ENCODE peak calls at places on chromosomes 13 and 19, in eight cellular contexts. One of them, this sample, is unnamed.

GRCh38 chr19:39997595-39998216 is 846 bp downstream of the ZNF546 start:
- DNase-seq in breast epithelium: no peak
- DNase-seq in aorta: no peak
- DNase-seq in adrenal gland: no peak
- DNase-seq in tibial nerve: no peak
- DNase-seq in uterus: no peak
- DNase-seq in left ventricle myocardium inferior: no peak
- DNase-seq in A549: no peak
- DNase-seq in this sample: no peak

GRCh38 chr19:5627395-5627904 is 4.6 kb downstream of the SAFB start:
- DNase-seq in breast epithelium: no peak
- DNase-seq in left ventricle myocardium inferior: peak; percentile 56
- DNase-seq in tibial nerve: peak; percentile 73
- DNase-seq in uterus: no peak
- DNase-seq in adrenal gland: peak; percentile 46
- DNase-seq in A549: no peak
- DNase-seq in aorta: peak; percentile 90
- DNase-seq in this sample: no peak

GRCh38 chr13:27533155-27533643 is 82.8 kb upstream of the MTIF3 start:
- DNase-seq in aorta: peak; percentile 90
- DNase-seq in breast epithelium: peak; percentile 78
- DNase-seq in adrenal gland: peak; percentile 90
- DNase-seq in tibial nerve: peak; percentile 70
- DNase-seq in left ventricle myocardium inferior: peak; percentile 84
- DNase-seq in A549: peak; percentile 41
- DNase-seq in uterus: peak; percentile 62
- DNase-seq in this sample: peak; percentile 41

GRCh38 chr19:28351761-28352160 is 861.2 kb downstream of the UQCRFS1 start:
- DNase-seq in tibial nerve: no peak
- DNase-seq in uterus: no peak
- DNase-seq in A549: no peak
- DNase-seq in adrenal gland: no peak
- DNase-seq in aorta: no peak
- DNase-seq in breast epithelium: no peak
- DNase-seq in left ventricle myocardium inferior: no peak
- DNase-seq in this sample: no peak

GRCh38 chr19:8640402-8641004 is 10.1 kb downstream of the NFILZ start:
- DNase-seq in left ventricle myocardium inferior: peak; percentile 36
- DNase-seq in tibial nerve: peak; percentile 38
- DNase-seq in aorta: peak; percentile 82
- DNase-seq in A549: peak; percentile 76
- DNase-seq in adrenal gland: peak; percentile 27
- DNase-seq in breast epithelium: no peak
- DNase-seq in uterus: no peak
- DNase-seq in this sample: no peak

GRCh38 chr19:32928806-32929205 is 43.0 kb downstream of the CEP89 start:
- DNase-seq in A549: peak; percentile 61
- DNase-seq in adrenal gland: no peak
- DNase-seq in tibial nerve: no peak
- DNase-seq in left ventricle myocardium inferior: no peak
- DNase-seq in aorta: no peak
- DNase-seq in breast epithelium: no peak
- DNase-seq in uterus: no peak
- DNase-seq in this sample: no peak

GRCh38 chr13:91960947-91961346 is 562.5 kb downstream of the GPC5 start:
- DNase-seq in left ventricle myocardium inferior: no peak
- DNase-seq in aorta: no peak
- DNase-seq in tibial nerve: no peak
- DNase-seq in adrenal gland: no peak
- DNase-seq in breast epithelium: no peak
- DNase-seq in uterus: no peak
- DNase-seq in A549: no peak
- DNase-seq in this sample: no peak

GRCh38 chr19:14496029-14496848 is at the start of gene GIPC1:
- DNase-seq in A549: peak; percentile 96
- DNase-seq in breast epithelium: peak; percentile 98
- DNase-seq in tibial nerve: peak; percentile 86
- DNase-seq in left ventricle myocardium inferior: peak; percentile 96
- DNase-seq in adrenal gland: peak; percentile 98
- DNase-seq in uterus: peak; percentile 98
- DNase-seq in aorta: peak; percentile 97
- DNase-seq in this sample: peak; percentile 98

GRCh38 chr13:31786011-31786410 is 46.7 kb downstream of the RXFP2 start:
- DNase-seq in left ventricle myocardium inferior: no peak
- DNase-seq in tibial nerve: peak; percentile 36
- DNase-seq in adrenal gland: no peak
- DNase-seq in aorta: no peak
- DNase-seq in A549: no peak
- DNase-seq in uterus: no peak
- DNase-seq in breast epithelium: no peak
- DNase-seq in this sample: no peak

GRCh38 chr13:109628251-109628699 is 158.1 kb downstream of the IRS2 start:
- DNase-seq in uterus: no peak
- DNase-seq in tibial nerve: no peak
- DNase-seq in left ventricle myocardium inferior: no peak
- DNase-seq in adrenal gland: no peak
- DNase-seq in A549: no peak
- DNase-seq in aorta: no peak
- DNase-seq in breast epithelium: no peak
- DNase-seq in this sample: no peak

GRCh38 chr13:106533940-106534843 is 1.3 kb downstream of the EFNB2 start:
- DNase-seq in A549: no peak
- DNase-seq in tibial nerve: peak; percentile 44
- DNase-seq in left ventricle myocardium inferior: peak; percentile 28
- DNase-seq in adrenal gland: peak; percentile 47
- DNase-seq in uterus: peak; percentile 47
- DNase-seq in breast epithelium: no peak
- DNase-seq in aorta: peak; percentile 71
- DNase-seq in this sample: peak; percentile 13

GRCh38 chr19:1526979-1527649 is 3.2 kb downstream of the PLK5 start:
- DNase-seq in tibial nerve: no peak
- DNase-seq in uterus: no peak
- DNase-seq in left ventricle myocardium inferior: no peak
- DNase-seq in breast epithelium: no peak
- DNase-seq in A549: no peak
- DNase-seq in adrenal gland: no peak
- DNase-seq in aorta: no peak
- DNase-seq in this sample: no peak

GRCh38 chr13:99995503-99996176 is 14.1 kb downstream of the ZIC2 start:
- DNase-seq in tibial nerve: no peak
- DNase-seq in adrenal gland: no peak
- DNase-seq in left ventricle myocardium inferior: no peak
- DNase-seq in A549: no peak
- DNase-seq in uterus: no peak
- DNase-seq in aorta: no peak
- DNase-seq in breast epithelium: no peak
- DNase-seq in this sample: no peak

GRCh38 chr13:105196052-105196451 is 1339.4 kb downstream of the EFNB2 start:
- DNase-seq in adrenal gland: no peak
- DNase-seq in left ventricle myocardium inferior: no peak
- DNase-seq in aorta: no peak
- DNase-seq in breast epithelium: no peak
- DNase-seq in tibial nerve: no peak
- DNase-seq in uterus: no peak
- DNase-seq in A549: no peak
- DNase-seq in this sample: no peak

GRCh38 chr19:33325920-33326319 is 23.6 kb upstream of the CEBPA start:
- DNase-seq in adrenal gland: no peak
- DNase-seq in uterus: peak; percentile 66
- DNase-seq in tibial nerve: peak; percentile 53
- DNase-seq in A549: no peak
- DNase-seq in aorta: no peak
- DNase-seq in left ventricle myocardium inferior: no peak
- DNase-seq in breast epithelium: no peak
- DNase-seq in this sample: no peak

GRCh38 chr19:31674503-31675186 is 325.4 kb upstream of the TSHZ3 start:
- DNase-seq in uterus: no peak
- DNase-seq in adrenal gland: no peak
- DNase-seq in A549: no peak
- DNase-seq in left ventricle myocardium inferior: no peak
- DNase-seq in tibial nerve: no peak
- DNase-seq in aorta: no peak
- DNase-seq in breast epithelium: no peak
- DNase-seq in this sample: no peak

GRCh38 chr19:57559008-57559403 is 657 bp downstream of the ZNF550 start:
- DNase-seq in adrenal gland: no peak
- DNase-seq in breast epithelium: no peak
- DNase-seq in left ventricle myocardium inferior: peak; percentile 18
- DNase-seq in tibial nerve: no peak
- DNase-seq in aorta: no peak
- DNase-seq in uterus: no peak
- DNase-seq in A549: peak; percentile 38
- DNase-seq in this sample: no peak

GRCh38 chr19:45153339-45154063 is 7.3 kb downstream of the NKPD1 start:
- DNase-seq in tibial nerve: no peak
- DNase-seq in aorta: no peak
- DNase-seq in adrenal gland: peak; percentile 61
- DNase-seq in left ventricle myocardium inferior: peak; percentile 46
- DNase-seq in breast epithelium: no peak
- DNase-seq in uterus: peak; percentile 42
- DNase-seq in A549: no peak
- DNase-seq in this sample: no peak

GRCh38 chr13:31797154-31797775 is 57.9 kb downstream of the RXFP2 start:
- DNase-seq in left ventricle myocardium inferior: no peak
- DNase-seq in tibial nerve: peak; percentile 16
- DNase-seq in breast epithelium: no peak
- DNase-seq in uterus: no peak
- DNase-seq in A549: peak; percentile 2
- DNase-seq in adrenal gland: no peak
- DNase-seq in aorta: no peak
- DNase-seq in this sample: peak; percentile 2

GRCh38 chr13:38883783-38884182 is 106.8 kb downstream of the STOML3 start:
- DNase-seq in adrenal gland: no peak
- DNase-seq in breast epithelium: no peak
- DNase-seq in aorta: no peak
- DNase-seq in uterus: no peak
- DNase-seq in left ventricle myocardium inferior: no peak
- DNase-seq in A549: no peak
- DNase-seq in tibial nerve: no peak
- DNase-seq in this sample: no peak

GRCh38 chr19:3945838-3946237 is 13.0 kb downstream of the NMRK2 start:
- DNase-seq in A549: no peak
- DNase-seq in tibial nerve: no peak
- DNase-seq in left ventricle myocardium inferior: no peak
- DNase-seq in uterus: no peak
- DNase-seq in adrenal gland: no peak
- DNase-seq in aorta: no peak
- DNase-seq in breast epithelium: no peak
- DNase-seq in this sample: no peak

DNA sequence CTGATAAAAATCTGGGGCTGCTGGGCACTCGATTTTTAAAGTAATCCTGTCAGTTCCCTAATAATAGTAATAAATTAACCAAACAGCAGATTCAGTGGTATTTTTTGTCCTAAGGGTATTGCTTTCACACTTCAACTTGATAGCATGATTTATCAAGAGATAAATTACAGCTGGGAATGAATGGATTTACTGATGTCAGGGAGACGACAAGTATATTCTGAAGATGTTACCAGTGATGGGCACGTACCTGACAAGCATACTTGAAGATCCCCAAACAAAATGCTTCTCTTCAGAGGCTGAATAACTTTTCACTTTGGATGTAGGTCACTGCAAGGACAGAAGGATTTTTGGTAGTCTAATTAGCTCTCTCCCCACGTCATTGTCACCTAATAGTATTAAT is 82.0 kb downstream of the OLFM4 start:
- DNase-seq in adrenal gland: no peak
- DNase-seq in A549: no peak
- DNase-seq in uterus: no peak
- DNase-seq in breast epithelium: no peak
- DNase-seq in tibial nerve: no peak
- DNase-seq in left ventricle myocardium inferior: no peak
- DNase-seq in aorta: no peak
- DNase-seq in this sample: no peak
- H3K4me3 ChIP-seq in adrenal gland: no peak overlapping the region
- H3K4me3 ChIP-seq in A549: no peak overlapping the region
- H3K4me3 ChIP-seq in uterus: no peak overlapping the region
- H3K4me3 ChIP-seq in breast epithelium: no peak overlapping the region
- H3K4me3 ChIP-seq in tibial nerve: no peak overlapping the region
- H3K4me3 ChIP-seq in left ventricle myocardium inferior: no peak overlapping the region
- H3K4me3 ChIP-seq in aorta: no peak overlapping the region
- H3K4me3 ChIP-seq in this sample: no peak overlapping the region

GRCh38 chr19:52366414-52366824 is 3.3 kb upstream of the ZNF880 start:
- DNase-seq in breast epithelium: no peak
- DNase-seq in left ventricle myocardium inferior: no peak
- DNase-seq in A549: no peak
- DNase-seq in tibial nerve: no peak
- DNase-seq in aorta: no peak
- DNase-seq in uterus: no peak
- DNase-seq in adrenal gland: no peak
- DNase-seq in this sample: no peak
- H3K27ac ChIP-seq in breast epithelium: no peak overlapping the region
- H3K27ac ChIP-seq in left ventricle myocardium inferior: no peak overlapping the region
- H3K27ac ChIP-seq in A549: no peak overlapping the region
- H3K27ac ChIP-seq in tibial nerve: no peak overlapping the region
- H3K27ac ChIP-seq in aorta: no peak overlapping the region
- H3K27ac ChIP-seq in uterus: no peak overlapping the region
- H3K27ac ChIP-seq in adrenal gland: no peak overlapping the region
- H3K27ac ChIP-seq in this sample: no peak overlapping the region

GRCh38 chr19:48442116-48443035 is 3.4 kb upstream of the GRWD1 start:
- DNase-seq in aorta: no peak
- DNase-seq in tibial nerve: no peak
- DNase-seq in left ventricle myocardium inferior: no peak
- DNase-seq in A549: no peak
- DNase-seq in breast epithelium: no peak
- DNase-seq in uterus: no peak
- DNase-seq in adrenal gland: no peak
- DNase-seq in this sample: no peak

GRCh38 chr19:48444933-48445194 is 919 bp upstream of the GRWD1 start:
- DNase-seq in tibial nerve: no peak
- DNase-seq in aorta: no peak
- DNase-seq in left ventricle myocardium inferior: no peak
- DNase-seq in adrenal gland: no peak
- DNase-seq in uterus: no peak
- DNase-seq in breast epithelium: no peak
- DNase-seq in A549: no peak
- DNase-seq in this sample: no peak

GRCh38 chr19:48444129-48444932 is 1.5 kb upstream of the GRWD1 start:
- DNase-seq in uterus: peak; percentile 37
- DNase-seq in left ventricle myocardium inferior: no peak
- DNase-seq in adrenal gland: no peak
- DNase-seq in tibial nerve: no peak
- DNase-seq in aorta: no peak
- DNase-seq in breast epithelium: no peak
- DNase-seq in A549: no peak
- DNase-seq in this sample: no peak

GRCh38 chr19:48443262-48443661 is 2.5 kb upstream of the GRWD1 start:
- DNase-seq in adrenal gland: no peak
- DNase-seq in aorta: no peak
- DNase-seq in breast epithelium: no peak
- DNase-seq in left ventricle myocardium inferior: no peak
- DNase-seq in tibial nerve: no peak
- DNase-seq in A549: no peak
- DNase-seq in uterus: no peak
- DNase-seq in this sample: no peak

GRCh38 chr19:48443731-48444128 is 2.1 kb upstream of the GRWD1 start:
- DNase-seq in aorta: no peak
- DNase-seq in left ventricle myocardium inferior: no peak
- DNase-seq in adrenal gland: no peak
- DNase-seq in uterus: no peak
- DNase-seq in tibial nerve: no peak
- DNase-seq in breast epithelium: no peak
- DNase-seq in A549: no peak
- DNase-seq in this sample: no peak
- H3K4me3 ChIP-seq in aorta: peak overlapping the region; percentile 3
- H3K4me3 ChIP-seq in left ventricle myocardium inferior: peak overlapping the region; percentile 96
- H3K4me3 ChIP-seq in adrenal gland: no peak overlapping the region
- H3K4me3 ChIP-seq in uterus: peak overlapping the region; percentile 87
- H3K4me3 ChIP-seq in tibial nerve: no peak overlapping the region
- H3K4me3 ChIP-seq in breast epithelium: no peak overlapping the region
- H3K4me3 ChIP-seq in A549: no peak overlapping the region
- H3K4me3 ChIP-seq in this sample: peak overlapping the region; percentile 4

GRCh38 chr13:66795636-66796035 is 434.5 kb downstream of the PCDH9 start:
- DNase-seq in breast epithelium: no peak
- DNase-seq in left ventricle myocardium inferior: no peak
- DNase-seq in uterus: no peak
- DNase-seq in tibial nerve: no peak
- DNase-seq in adrenal gland: no peak
- DNase-seq in A549: no peak
- DNase-seq in aorta: no peak
- DNase-seq in this sample: no peak
- H3K27ac ChIP-seq in breast epithelium: no peak overlapping the region
- H3K27ac ChIP-seq in left ventricle myocardium inferior: no peak overlapping the region
- H3K27ac ChIP-seq in uterus: no peak overlapping the region
- H3K27ac ChIP-seq in tibial nerve: no peak overlapping the region
- H3K27ac ChIP-seq in adrenal gland: no peak overlapping the region
- H3K27ac ChIP-seq in A549: no peak overlapping the region
- H3K27ac ChIP-seq in aorta: no peak overlapping the region
- H3K27ac ChIP-seq in this sample: no peak overlapping the region

This sample was measured in AG04450.